ENCODE peak calls at places on chromosomes 1 and 21, in ten cellular contexts. V is fibroblast of mammary gland; D is sigmoid colon; W is CD4-positive, alpha-beta T cell; J is spleen; Z is astrocyte; S is HFF-Myc; G is stomach; I is heart left ventricle; Y is CD8-positive, alpha-beta T cell. B is an unnamed sample.

GRCh38 chr1:53860967-53861411 is 22.9 kb upstream of the NDC1 start:
- DNase-seq in V (peak), D (no peak), W (peak), J (no peak), Z (peak), S (peak), G (peak), I (peak), Y (peak), B (peak)

GRCh38 chr1:217333939-217334338 is 297.0 kb downstream of the GPATCH2 start:
- DNase-seq in V (peak), D (no peak), W (no peak), J (no peak), Z (no peak), S (no peak), G (no peak), I (no peak), Y (no peak), B (peak)

GRCh38 chr1:39818482-39818881 is 29.8 kb upstream of the BMP8B start:
- DNase-seq in V (no peak), D (no peak), W (no peak), J (no peak), Z (no peak), S (no peak), G (peak), I (no peak), Y (no peak), B (no peak)

GRCh38 chr1:219329606-219330005 is 155.9 kb downstream of the LYPLAL1 start:
- DNase-seq in V (peak), D (no peak), W (no peak), J (no peak), Z (peak), S (no peak), G (no peak), I (no peak), Y (no peak), B (peak)

GRCh38 chr1:101261629-101262028 is 24.8 kb downstream of the S1PR1 start:
- DNase-seq in V (no peak), D (no peak), W (no peak), J (no peak), Z (peak), S (no peak), G (no peak), I (no peak), Y (no peak), B (peak)

GRCh38 chr21:17195965-17196364 is 316.9 kb upstream of the CXADR start:
- DNase-seq in V (no peak), D (no peak), W (no peak), J (no peak), Z (no peak), S (no peak), G (no peak), I (no peak), Y (no peak), B (no peak)

GRCh38 chr1:33256335-33256700 is at the start of gene ZNF362:
- DNase-seq in V (peak), D (no peak), W (peak), J (peak), Z (peak), S (no peak), G (peak), I (peak), Y (peak), B (peak)

GRCh38 chr1:211735208-211736170 is 60.1 kb upstream of the NEK2 start:
- DNase-seq in V (peak), D (peak), W (no peak), J (no peak), Z (peak), S (peak), G (no peak), I (no peak), Y (no peak), B (peak)

GRCh38 chr1:7265771-7266371 is 480.6 kb downstream of the CAMTA1 start:
- DNase-seq in V (peak), D (no peak), W (no peak), J (no peak), Z (peak), S (peak), G (peak), I (no peak), Y (no peak), B (peak)

GRCh38 chr1:38919075-38919474 is 22.6 kb downstream of the RHBDL2 start:
- DNase-seq in V (no peak), D (no peak), W (no peak), J (no peak), Z (no peak), S (no peak), G (no peak), I (no peak), Y (no peak), B (no peak)

GRCh38 chr1:180540697-180541594 is 17.8 kb upstream of the OVAAL start:
- DNase-seq in V (peak), D (no peak), W (no peak), J (no peak), Z (peak), S (no peak), G (no peak), I (no peak), Y (no peak), B (peak)

GRCh38 chr1:71908313-71908712 is 374.0 kb downstream of the NEGR1 start:
- DNase-seq in V (peak), D (no peak), W (no peak), J (no peak), Z (peak), S (no peak), G (no peak), I (no peak), Y (no peak), B (no peak)

GRCh38 chr1:244603498-244603897 is 49.4 kb upstream of the DESI2 start:
- DNase-seq in V (peak), D (no peak), W (no peak), J (no peak), Z (no peak), S (peak), G (no peak), I (no peak), Y (no peak), B (peak)

GRCh38 chr1:42953182-42954180 is 5.2 kb downstream of the SLC2A1 start:
- DNase-seq in V (no peak), D (no peak), W (no peak), J (no peak), Z (no peak), S (no peak), G (no peak), I (no peak), Y (no peak), B (no peak)

GRCh38 chr1:18549131-18549530 is 68.4 kb downstream of the KLHDC7A start:
- DNase-seq in V (no peak), D (no peak), W (no peak), J (no peak), Z (no peak), S (no peak), G (no peak), I (no peak), Y (no peak), B (no peak)

GRCh38 chr1:230375795-230376194 is 50.3 kb downstream of the PGBD5 start:
- DNase-seq in V (no peak), D (no peak), W (no peak), J (no peak), Z (no peak), S (no peak), G (no peak), I (peak), Y (no peak), B (no peak)

GRCh38 chr1:50285994-50286393 is 137.2 kb downstream of the DMRTA2 start:
- DNase-seq in V (no peak), D (no peak), W (no peak), J (no peak), Z (no peak), S (no peak), G (no peak), I (no peak), Y (no peak), B (no peak)
- TF ChIP-seq CTCF in V (no peak), D (no peak), W (no peak), J (no peak), Z (no peak), S (no peak), G (no peak), I (no peak), Y (no peak), B (no peak)

DNA sequence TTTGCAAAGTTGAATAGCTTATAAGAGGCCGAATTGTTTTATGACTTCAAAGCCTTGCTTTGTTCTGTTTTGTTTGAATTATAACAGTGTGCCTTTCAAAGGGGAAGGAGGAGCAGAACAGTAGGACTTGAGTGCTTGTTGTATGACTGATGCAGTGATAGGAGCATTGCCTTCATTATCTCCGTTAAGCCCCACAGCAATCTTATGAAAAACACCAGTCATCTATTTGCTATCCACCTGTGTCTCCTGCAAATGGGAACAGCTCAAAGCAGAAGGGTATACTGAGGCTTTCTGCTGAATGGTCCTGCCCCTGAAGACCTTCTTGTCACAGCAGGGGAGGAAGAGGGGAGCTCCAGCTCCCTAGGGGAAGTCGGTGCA is 127.5 kb downstream of the RNF220 start:
- DNase-seq in V (no peak), D (no peak), W (no peak), J (no peak), Z (no peak), S (no peak), G (no peak), I (no peak), Y (no peak), B (no peak)
- TF ChIP-seq CTCF in V (no peak), D (no peak), W (no peak), J (no peak), Z (no peak), S (no peak), G (no peak), I (no peak), Y (no peak), B (no peak)

GRCh38 chr1:183918589-183918988 is 113.7 kb downstream of the RGL1 start:
- DNase-seq in V (no peak), D (no peak), W (no peak), J (no peak), Z (no peak), S (no peak), G (no peak), I (no peak), Y (no peak), B (no peak)
- TF ChIP-seq CTCF in V (no peak), D (no peak), W (no peak), J (no peak), Z (no peak), S (no peak), G (no peak), I (no peak), Y (no peak), B (no peak)

GRCh38 chr1:3068400-3069361 is at the start of gene PRDM16:
- DNase-seq in V (peak), D (peak), W (no peak), J (peak), Z (peak), S (no peak), G (peak), I (peak), Y (no peak), B (peak)

GRCh38 chr1:3070304-3070653 is 1.3 kb downstream of the PRDM16 start:
- DNase-seq in V (no peak), D (no peak), W (no peak), J (no peak), Z (no peak), S (no peak), G (no peak), I (no peak), Y (no peak), B (no peak)

GRCh38 chr1:3067671-3068399 is 1.2 kb upstream of the PRDM16 start:
- DNase-seq in V (no peak), D (peak), W (no peak), J (peak), Z (no peak), S (no peak), G (no peak), I (no peak), Y (no peak), B (no peak)

GRCh38 chr1:3070654-3071506 is 1.9 kb downstream of the PRDM16 start:
- DNase-seq in V (no peak), D (peak), W (no peak), J (peak), Z (no peak), S (no peak), G (no peak), I (no peak), Y (no peak), B (peak)

DNA sequence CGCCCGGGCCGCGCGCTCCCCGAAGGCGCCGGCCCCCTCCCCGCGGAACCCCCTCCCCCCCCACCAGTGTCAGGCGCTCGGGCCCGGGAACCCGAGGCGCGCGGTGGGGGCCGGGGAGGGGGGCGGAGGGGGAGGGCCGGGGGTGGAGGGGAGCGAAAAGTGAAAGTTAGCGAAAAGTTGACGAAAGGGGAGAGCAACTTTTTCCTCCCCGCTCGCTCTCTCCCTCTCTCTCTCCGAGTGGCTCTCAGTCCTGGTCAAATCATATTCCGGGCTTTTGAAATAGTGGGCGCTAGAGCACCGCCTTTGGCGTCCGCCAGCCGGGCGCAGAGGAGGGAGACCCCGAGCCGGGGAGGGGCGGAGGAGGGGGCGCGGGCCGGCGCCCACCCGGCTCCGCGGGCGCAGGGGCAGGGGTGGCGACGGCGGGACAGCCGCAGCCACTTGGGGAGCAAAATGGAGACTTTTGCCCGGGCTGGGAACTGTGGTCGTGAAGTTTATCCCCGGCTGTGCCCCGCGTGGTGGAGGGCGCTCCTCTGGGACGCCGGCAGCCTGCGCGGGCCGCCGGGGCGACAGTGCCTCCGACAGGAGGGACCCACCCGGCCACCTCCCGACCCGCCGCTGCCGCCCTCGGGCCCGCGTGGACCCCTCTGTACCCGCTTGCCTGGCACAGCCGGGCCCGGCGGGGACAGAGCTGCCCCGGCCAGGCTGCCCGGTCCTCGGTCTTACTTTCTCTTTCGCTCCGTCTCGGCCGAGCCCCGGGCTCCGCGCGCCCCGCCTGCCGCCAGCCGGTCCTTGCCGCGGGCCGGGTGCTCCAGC is 694 bp downstream of the PRDM16 start:
- DNase-seq in V (peak), D (peak), W (no peak), J (peak), Z (peak), S (no peak), G (no peak), I (peak), Y (no peak), B (peak)
- TF ChIP-seq CTCF in V (peak), D (no peak), W (no peak), J (no peak), Z (peak), S (no peak), G (no peak), I (peak), Y (no peak), B (peak)

DNA sequence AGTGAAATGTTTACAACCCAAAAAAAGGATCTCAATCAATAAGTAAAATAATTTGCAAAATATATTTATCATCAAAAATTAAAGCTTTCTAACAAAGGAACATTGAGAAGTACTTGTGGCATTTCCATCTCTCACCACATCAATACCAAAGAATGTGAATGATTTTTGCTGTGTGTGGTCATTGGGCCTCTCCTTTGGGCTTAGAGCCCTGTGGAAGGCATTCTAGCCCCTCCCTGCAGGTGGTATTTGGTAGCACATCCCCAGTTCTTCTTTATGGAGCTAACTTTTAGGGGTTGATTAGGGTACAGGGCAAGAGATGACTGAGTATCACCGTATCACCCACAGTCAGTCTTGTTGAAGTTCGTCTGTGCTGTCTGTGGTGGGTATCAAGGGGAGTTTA is 294.1 kb upstream of the SGIP1 start:
- DNase-seq in V (no peak), D (no peak), W (no peak), J (no peak), Z (no peak), S (no peak), G (no peak), I (no peak), Y (no peak), B (no peak)
- TF ChIP-seq CTCF in V (peak), D (no peak), W (no peak), J (no peak), Z (no peak), S (no peak), G (no peak), I (no peak), Y (no peak), B (no peak)

DNA sequence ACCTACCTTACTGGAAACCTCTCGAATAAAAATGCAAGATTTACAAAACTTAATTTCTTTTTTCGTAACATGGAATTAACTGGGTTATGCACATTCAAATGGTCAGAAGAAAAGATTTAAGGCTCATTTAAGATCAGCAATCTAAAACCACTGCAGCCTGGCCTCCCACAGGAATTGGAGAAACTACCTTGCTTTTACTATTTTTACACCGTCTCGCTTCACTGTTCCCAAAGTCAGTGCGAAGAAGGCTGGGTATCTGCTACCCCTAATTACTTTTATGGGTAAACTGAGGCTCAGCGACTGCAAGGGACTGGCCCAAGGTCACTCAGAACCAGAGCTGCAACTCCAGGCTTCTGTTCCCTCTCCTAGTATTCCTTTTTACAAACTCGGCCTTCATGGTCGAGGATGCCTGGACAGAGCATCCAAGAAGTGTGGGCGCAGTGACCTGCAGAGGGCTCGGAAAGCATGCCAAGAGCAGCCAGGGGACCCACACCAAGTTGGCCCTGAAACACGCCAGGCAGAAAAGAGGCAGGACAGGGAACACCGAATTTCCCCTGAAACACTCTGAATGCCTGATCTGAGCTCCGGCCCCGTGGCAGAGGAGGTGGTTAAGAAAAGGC is 931 bp downstream of the PAXBP1 start:
- DNase-seq in V (peak), D (no peak), W (no peak), J (no peak), Z (peak), S (no peak), G (no peak), I (no peak), Y (no peak), B (peak)
- TF ChIP-seq CTCF in V (no peak), D (no peak), W (no peak), J (no peak), Z (no peak), S (no peak), G (no peak), I (no peak), Y (no peak), B (no peak)

GRCh38 chr1:41361495-41362356 is 492 bp downstream of the FOXO6 start:
- DNase-seq in V (no peak), D (no peak), W (no peak), J (peak), Z (no peak), S (no peak), G (no peak), I (peak), Y (no peak), B (no peak)
- TF ChIP-seq CTCF in V (no peak), D (no peak), W (no peak), J (no peak), Z (no peak), S (no peak), G (no peak), I (no peak), Y (no peak), B (no peak)

DNA sequence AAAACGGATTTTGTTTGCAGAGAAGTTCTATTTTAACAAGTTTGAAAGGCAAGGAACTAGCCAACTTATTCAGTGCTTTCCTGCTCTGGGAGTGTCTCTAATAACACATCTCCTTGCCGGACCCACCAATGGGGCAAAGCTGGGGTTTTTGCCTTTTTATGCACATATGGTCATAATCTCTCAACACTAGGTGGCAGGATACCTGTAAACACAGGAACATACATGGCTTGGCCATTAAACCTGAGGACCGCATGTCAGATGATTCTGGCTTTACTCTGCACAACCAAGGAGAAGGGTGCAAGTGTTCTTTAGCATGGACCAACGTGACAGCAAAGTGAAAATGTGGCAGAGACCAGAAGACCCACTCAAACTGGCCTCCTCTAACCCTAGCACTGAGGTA is 4.9 kb downstream of the TMEM9 start:
- DNase-seq in V (peak), D (no peak), W (no peak), J (peak), Z (no peak), S (no peak), G (no peak), I (no peak), Y (no peak), B (peak)
- TF ChIP-seq CTCF in V (peak), D (no peak), W (peak), J (peak), Z (peak), S (peak), G (peak), I (no peak), Y (no peak), B (peak)

B was measured in cardiac fibroblast.